ENCODE peak calls at places on chromosomes 6 and 20, in four cellular contexts. J is H9, K is IMR-90, F is H1. G is an unnamed sample.

GRCh38 chr20:62887147-62887859 is 25.7 kb upstream of the TCFL5 start:
- DNase-seq in J (no peak), F (no peak), K (peak; percentile 96), G (no peak)

GRCh38 chr6:79269877-79270276 is 35.4 kb upstream of the HMGN3 start:
- DNase-seq in K (peak; percentile 43), J (no peak), F (no peak), G (peak; percentile 70)

GRCh38 chr6:13413466-13413862 is 73.9 kb downstream of the GFOD1 start:
- DNase-seq in J (no peak), K (peak; percentile 73), F (no peak), G (no peak)

GRCh38 chr6:33209856-33210255 is 1.6 kb downstream of the RING1 start:
- DNase-seq in J (no peak), F (no peak), K (no peak), G (no peak)

GRCh38 chr6:82924799-82925535 is 140.7 kb downstream of the UBE3D start:
- DNase-seq in K (peak; percentile 67), F (no peak), J (no peak), G (no peak)

GRCh38 chr6:26272171-26272631 is 92.8 kb upstream of the BTN3A2 start:
- DNase-seq in J (peak; percentile 67), K (no peak), F (no peak), G (peak; percentile 84)

GRCh38 chr20:51801220-51801991 is 915 bp downstream of the SALL4 start:
- DNase-seq in J (peak; percentile 55), K (no peak), F (no peak), G (peak; percentile 83)

GRCh38 chr6:26155066-26155925 is 68.1 kb downstream of the HFE start:
- DNase-seq in K (no peak), F (no peak), J (no peak), G (peak; percentile 47)

GRCh38 chr20:341682-342081 is 5.2 kb upstream of the NRSN2 start:
- DNase-seq in F (no peak), K (peak; percentile 89), J (no peak), G (peak; percentile 49)

GRCh38 chr6:158040051-158040803 is 58.6 kb downstream of the SYNJ2 start:
- DNase-seq in F (no peak), J (no peak), K (peak; percentile 100), G (peak; percentile 77)

GRCh38 chr6:75484535-75484934 is 9.1 kb downstream of the FILIP1 start:
- DNase-seq in J (no peak), K (no peak), F (no peak), G (no peak)

GRCh38 chr6:144259988-144260387 is 25.1 kb upstream of the UTRN start:
- DNase-seq in J (no peak), F (no peak), K (no peak), G (no peak)

GRCh38 chr6:18047406-18047805 is 60.0 kb upstream of the KIF13A start:
- DNase-seq in K (peak; percentile 84), F (no peak), J (no peak), G (no peak)

GRCh38 chr6:147095316-147095715 is 108.9 kb upstream of the STXBP5 start:
- DNase-seq in F (no peak), K (peak; percentile 25), J (no peak), G (no peak)

GRCh38 chr20:10603971-10604864 is 69.6 kb downstream of the JAG1 start:
- DNase-seq in K (peak; percentile 94), J (no peak), F (no peak), G (no peak)

GRCh38 chr6:32941412-32941784 is 570 bp upstream of the HLA-DMB start:
- DNase-seq in K (no peak), J (no peak), F (no peak), G (no peak)

GRCh38 chr6:63997727-63998126 is 362.1 kb downstream of the PHF3 start:
- DNase-seq in J (no peak), F (no peak), K (peak; percentile 8), G (no peak)
- H4K5ac ChIP-seq in J (no peak overlapping the region), F (no peak overlapping the region), K (no peak overlapping the region), G (no peak overlapping the region)

DNA sequence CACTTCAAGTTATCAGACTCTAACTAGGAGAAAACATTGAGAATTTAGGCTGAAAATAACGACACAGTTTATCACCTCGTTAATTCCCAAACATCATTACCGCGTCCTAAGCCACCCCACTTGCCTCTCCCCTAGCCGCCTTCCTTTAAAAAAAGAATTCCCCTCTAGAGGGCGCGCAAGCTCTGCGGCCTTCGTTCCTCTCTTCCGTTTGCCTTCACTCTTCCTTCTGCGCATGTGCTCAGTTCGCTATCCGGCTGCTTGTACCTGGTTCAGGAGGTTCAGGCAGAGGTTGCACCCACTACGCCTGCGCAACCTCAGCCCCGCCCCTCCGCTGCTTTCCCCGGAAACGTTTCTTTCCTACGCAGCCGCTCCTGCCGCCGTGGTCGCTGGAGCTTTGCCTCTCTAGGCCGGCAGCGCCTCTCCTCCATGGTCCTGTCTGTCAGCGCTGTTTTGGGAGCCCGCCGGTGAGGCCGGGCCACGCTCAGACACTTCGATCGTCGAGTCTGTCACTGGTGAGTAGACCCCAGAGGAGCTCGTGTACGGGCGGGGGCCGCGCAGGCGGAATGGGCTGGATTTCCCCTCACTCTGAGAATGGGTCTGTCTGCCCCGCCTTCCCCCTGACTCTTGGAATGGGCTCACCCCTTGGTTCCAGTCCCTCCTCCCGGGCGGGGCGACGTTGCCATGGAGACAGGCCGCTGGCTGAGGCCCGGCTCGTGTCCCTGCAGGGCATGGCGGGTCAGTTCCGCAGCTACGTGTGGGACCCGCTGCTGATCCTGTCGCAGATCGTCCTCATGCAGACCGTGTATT is at the start of gene SYS1:
- DNase-seq in F (peak; percentile 97), J (peak; percentile 99), K (peak; percentile 98), G (peak; percentile 99)
- H2BK120ac ChIP-seq in F (no peak within 1 kb of the TSS), J (no peak within 1 kb of the TSS), K (peak within 1 kb of the TSS; percentile 94), G (no peak within 1 kb of the TSS)

GRCh38 chr6:125957845-125958244 is 1.3 kb downstream of the HINT3 start:
- DNase-seq in J (no peak), F (no peak), K (peak; percentile 65), G (no peak)

GRCh38 chr6:125954735-125955410 is 1.7 kb upstream of the HINT3 start:
- DNase-seq in J (no peak), K (no peak), F (no peak), G (no peak)

GRCh38 chr6:125961117-125961516 is 4.5 kb downstream of the HINT3 start:
- DNase-seq in F (no peak), K (no peak), J (no peak), G (no peak)

GRCh38 chr6:125956506-125957390 is at the start of gene HINT3:
- DNase-seq in F (peak; percentile 92), J (peak; percentile 97), K (peak; percentile 98), G (peak; percentile 99)

GRCh38 chr6:125957391-125957693 is 772 bp downstream of the HINT3 start:
- DNase-seq in F (no peak), J (no peak), K (no peak), G (no peak)
- H3K4ac ChIP-seq in F (no peak overlapping the region), J (no peak overlapping the region), K (peak overlapping the region; percentile 76), G (no peak overlapping the region)

GRCh38 chr6:128558021-128558420 is 37.6 kb upstream of the PTPRK start:
- DNase-seq in J (no peak), K (no peak), F (no peak), G (no peak)
- H4K5ac ChIP-seq in J (no peak overlapping the region), K (no peak overlapping the region), F (no peak overlapping the region), G (no peak overlapping the region)

GRCh38 chr6:95578106-95578410 is 723 bp downstream of the MANEA start:
- DNase-seq in F (no peak), J (no peak), K (peak; percentile 1), G (no peak)
- H2BK120ac ChIP-seq in F (no peak overlapping the region), J (no peak overlapping the region), K (peak overlapping the region; percentile 66), G (no peak overlapping the region)

GRCh38 chr6:41529049-41529448 is 17.1 kb upstream of the FOXP4 start:
- DNase-seq in F (no peak), K (no peak), J (no peak), G (no peak)

GRCh38 chr6:41531016-41531415 is 15.2 kb upstream of the FOXP4 start:
- DNase-seq in F (no peak), J (no peak), K (no peak), G (no peak)

GRCh38 chr6:41530476-41530875 is 15.7 kb upstream of the FOXP4 start:
- DNase-seq in F (no peak), K (no peak), J (no peak), G (no peak)

GRCh38 chr6:41529970-41530369 is 16.2 kb upstream of the FOXP4 start:
- DNase-seq in J (no peak), K (no peak), F (no peak), G (no peak)

GRCh38 chr6:41531591-41532582 is 14.3 kb upstream of the FOXP4 start:
- DNase-seq in K (peak; percentile 67), F (no peak), J (no peak), G (no peak)
- H3K4ac ChIP-seq in K (no peak overlapping the region), F (no peak overlapping the region), J (no peak overlapping the region), G (no peak overlapping the region)

DNA sequence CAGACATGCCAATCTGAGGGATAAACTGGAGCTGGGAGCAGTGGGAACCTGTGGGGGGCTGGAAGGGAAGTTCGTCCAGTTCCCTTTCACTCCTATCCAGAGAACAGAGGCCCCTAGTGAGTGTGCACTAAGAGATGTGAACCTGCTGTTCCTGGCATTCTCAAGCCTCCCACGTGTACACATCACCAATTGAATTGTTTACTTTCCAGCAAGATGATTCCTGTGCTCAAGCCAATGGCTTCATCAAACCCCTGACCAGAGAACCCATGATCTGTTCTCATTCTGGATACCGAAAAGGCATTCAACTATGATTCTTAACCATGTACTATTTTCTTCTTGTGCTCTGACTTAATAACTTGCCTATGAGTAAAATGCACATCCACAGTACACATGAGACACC is 10.2 kb upstream of the SLC22A3 start:
- DNase-seq in F (no peak), K (no peak), J (no peak), G (no peak)
- H4K5ac ChIP-seq in F (no peak overlapping the region), K (no peak overlapping the region), J (no peak overlapping the region), G (no peak overlapping the region)

GRCh38 chr6:15304337-15305078 is 58.6 kb downstream of the JARID2 start:
- DNase-seq in J (no peak), K (no peak), F (no peak), G (no peak)

GRCh38 chr6:15299430-15300131 is 53.7 kb downstream of the JARID2 start:
- DNase-seq in F (no peak), J (no peak), K (peak; percentile 46), G (no peak)

GRCh38 chr6:15303162-15303919 is 57.5 kb downstream of the JARID2 start:
- DNase-seq in F (no peak), J (no peak), K (no peak), G (peak; percentile 28)

GRCh38 chr6:15303920-15304291 is 58.0 kb downstream of the JARID2 start:
- DNase-seq in F (no peak), J (no peak), K (no peak), G (peak; percentile 36)

GRCh38 chr6:15301179-15302006 is 55.5 kb downstream of the JARID2 start:
- DNase-seq in J (no peak), F (no peak), K (no peak), G (no peak)
- H2BK120ac ChIP-seq in J (no peak overlapping the region), F (no peak overlapping the region), K (no peak overlapping the region), G (no peak overlapping the region)

GRCh38 chr20:16569218-16570153 is 3.8 kb downstream of the KIF16B start:
- DNase-seq in F (no peak), J (no peak), K (no peak), G (no peak)
- H3K4ac ChIP-seq in F (no peak overlapping the region), J (no peak overlapping the region), K (no peak overlapping the region), G (no peak overlapping the region)

G was measured in mesendoderm.